ENCODE peak calls at places on chromosomes 13 and 19, in five cellular contexts. One of them, this sample, is unnamed.

GRCh38 chr13:25237083-25237482 is 50.2 kb downstream of the MTMR6 start:
- DNase-seq in CD4-positive, CD25-positive, alpha-beta regulatory T cell: no peak
- DNase-seq in activated CD4-positive, alpha-beta memory T cell treated with anti-CD3 and anti-CD28 coated beads for 36 hours: no peak
- DNase-seq in left ventricle myocardium inferior: no peak
- DNase-seq in thoracic aorta: no peak
- DNase-seq in this sample: no peak

GRCh38 chr19:53910170-53910518 is 1.1 kb downstream of the CACNG7 start:
- DNase-seq in CD4-positive, CD25-positive, alpha-beta regulatory T cell: no peak
- DNase-seq in activated CD4-positive, alpha-beta memory T cell treated with anti-CD3 and anti-CD28 coated beads for 36 hours: no peak
- DNase-seq in left ventricle myocardium inferior: no peak
- DNase-seq in thoracic aorta: no peak
- DNase-seq in this sample: no peak

GRCh38 chr19:38718747-38719543 is 25.3 kb downstream of the CAPN12 start:
- DNase-seq in CD4-positive, CD25-positive, alpha-beta regulatory T cell: no peak
- DNase-seq in activated CD4-positive, alpha-beta memory T cell treated with anti-CD3 and anti-CD28 coated beads for 36 hours: no peak
- DNase-seq in left ventricle myocardium inferior: peak; percentile 75
- DNase-seq in thoracic aorta: no peak
- DNase-seq in this sample: peak; percentile 74

GRCh38 chr19:7004313-7004931 is 16.8 kb downstream of the MBD3L2B start:
- DNase-seq in CD4-positive, CD25-positive, alpha-beta regulatory T cell: peak; percentile 54
- DNase-seq in activated CD4-positive, alpha-beta memory T cell treated with anti-CD3 and anti-CD28 coated beads for 36 hours: no peak
- DNase-seq in left ventricle myocardium inferior: no peak
- DNase-seq in thoracic aorta: no peak
- DNase-seq in this sample: peak; percentile 63

GRCh38 chr13:62207388-62207787 is 791.7 kb upstream of the PCDH20 start:
- DNase-seq in CD4-positive, CD25-positive, alpha-beta regulatory T cell: no peak
- DNase-seq in activated CD4-positive, alpha-beta memory T cell treated with anti-CD3 and anti-CD28 coated beads for 36 hours: no peak
- DNase-seq in left ventricle myocardium inferior: no peak
- DNase-seq in thoracic aorta: no peak
- DNase-seq in this sample: no peak

GRCh38 chr19:4183967-4184717 is 1.7 kb downstream of the ANKRD24 start:
- DNase-seq in CD4-positive, CD25-positive, alpha-beta regulatory T cell: no peak
- DNase-seq in activated CD4-positive, alpha-beta memory T cell treated with anti-CD3 and anti-CD28 coated beads for 36 hours: no peak
- DNase-seq in left ventricle myocardium inferior: no peak
- DNase-seq in thoracic aorta: no peak
- DNase-seq in this sample: no peak

GRCh38 chr13:35965226-35965927 is 165.8 kb downstream of the DCLK1 start:
- DNase-seq in CD4-positive, CD25-positive, alpha-beta regulatory T cell: no peak
- DNase-seq in activated CD4-positive, alpha-beta memory T cell treated with anti-CD3 and anti-CD28 coated beads for 36 hours: no peak
- DNase-seq in left ventricle myocardium inferior: no peak
- DNase-seq in thoracic aorta: no peak
- DNase-seq in this sample: no peak

GRCh38 chr13:48585456-48585840 is 52.6 kb upstream of the RCBTB2 start:
- DNase-seq in CD4-positive, CD25-positive, alpha-beta regulatory T cell: no peak
- DNase-seq in activated CD4-positive, alpha-beta memory T cell treated with anti-CD3 and anti-CD28 coated beads for 36 hours: no peak
- DNase-seq in left ventricle myocardium inferior: no peak
- DNase-seq in thoracic aorta: no peak
- DNase-seq in this sample: no peak

GRCh38 chr19:15379996-15380647 is 535 bp upstream of the AKAP8 start:
- DNase-seq in CD4-positive, CD25-positive, alpha-beta regulatory T cell: no peak
- DNase-seq in activated CD4-positive, alpha-beta memory T cell treated with anti-CD3 and anti-CD28 coated beads for 36 hours: peak; percentile 67
- DNase-seq in left ventricle myocardium inferior: peak; percentile 50
- DNase-seq in thoracic aorta: no peak
- DNase-seq in this sample: peak; percentile 45

GRCh38 chr19:2488942-2489731 is 13.2 kb downstream of the GADD45B start:
- DNase-seq in CD4-positive, CD25-positive, alpha-beta regulatory T cell: no peak
- DNase-seq in activated CD4-positive, alpha-beta memory T cell treated with anti-CD3 and anti-CD28 coated beads for 36 hours: no peak
- DNase-seq in left ventricle myocardium inferior: peak; percentile 62
- DNase-seq in thoracic aorta: no peak
- DNase-seq in this sample: no peak

GRCh38 chr13:112510002-112510780 is 77.8 kb downstream of the TUBGCP3 start:
- DNase-seq in CD4-positive, CD25-positive, alpha-beta regulatory T cell: no peak
- DNase-seq in activated CD4-positive, alpha-beta memory T cell treated with anti-CD3 and anti-CD28 coated beads for 36 hours: no peak
- DNase-seq in left ventricle myocardium inferior: no peak
- DNase-seq in thoracic aorta: no peak
- DNase-seq in this sample: peak; percentile 72

GRCh38 chr19:17733127-17733526 is 13.8 kb downstream of the MAP1S start:
- DNase-seq in CD4-positive, CD25-positive, alpha-beta regulatory T cell: no peak
- DNase-seq in activated CD4-positive, alpha-beta memory T cell treated with anti-CD3 and anti-CD28 coated beads for 36 hours: no peak
- DNase-seq in left ventricle myocardium inferior: no peak
- DNase-seq in thoracic aorta: no peak
- DNase-seq in this sample: no peak

GRCh38 chr13:31200636-31200970 is 828 bp downstream of the B3GLCT start:
- DNase-seq in CD4-positive, CD25-positive, alpha-beta regulatory T cell: no peak
- DNase-seq in activated CD4-positive, alpha-beta memory T cell treated with anti-CD3 and anti-CD28 coated beads for 36 hours: no peak
- DNase-seq in left ventricle myocardium inferior: peak; percentile 40
- DNase-seq in thoracic aorta: no peak
- DNase-seq in this sample: peak; percentile 64

GRCh38 chr13:93477238-93477637 is 250.6 kb downstream of the GPC6 start:
- DNase-seq in CD4-positive, CD25-positive, alpha-beta regulatory T cell: no peak
- DNase-seq in activated CD4-positive, alpha-beta memory T cell treated with anti-CD3 and anti-CD28 coated beads for 36 hours: no peak
- DNase-seq in left ventricle myocardium inferior: no peak
- DNase-seq in thoracic aorta: no peak
- DNase-seq in this sample: no peak

GRCh38 chr13:39516140-39516539 is 86.9 kb downstream of the LHFPL6 start:
- DNase-seq in CD4-positive, CD25-positive, alpha-beta regulatory T cell: no peak
- DNase-seq in activated CD4-positive, alpha-beta memory T cell treated with anti-CD3 and anti-CD28 coated beads for 36 hours: no peak
- DNase-seq in left ventricle myocardium inferior: no peak
- DNase-seq in thoracic aorta: no peak
- DNase-seq in this sample: no peak

GRCh38 chr19:29323046-29323971 is 110.4 kb upstream of the UQCRFS1 start:
- DNase-seq in CD4-positive, CD25-positive, alpha-beta regulatory T cell: no peak
- DNase-seq in activated CD4-positive, alpha-beta memory T cell treated with anti-CD3 and anti-CD28 coated beads for 36 hours: no peak
- DNase-seq in left ventricle myocardium inferior: no peak
- DNase-seq in thoracic aorta: no peak
- DNase-seq in this sample: no peak

GRCh38 chr19:14916848-14917247 is 24.4 kb upstream of the OR7C2 start:
- DNase-seq in CD4-positive, CD25-positive, alpha-beta regulatory T cell: no peak
- DNase-seq in activated CD4-positive, alpha-beta memory T cell treated with anti-CD3 and anti-CD28 coated beads for 36 hours: no peak
- DNase-seq in left ventricle myocardium inferior: no peak
- DNase-seq in thoracic aorta: no peak
- DNase-seq in this sample: no peak

GRCh38 chr13:55190996-55191395 is 1949.7 kb upstream of the PRR20A start:
- DNase-seq in CD4-positive, CD25-positive, alpha-beta regulatory T cell: no peak
- DNase-seq in activated CD4-positive, alpha-beta memory T cell treated with anti-CD3 and anti-CD28 coated beads for 36 hours: no peak
- DNase-seq in left ventricle myocardium inferior: no peak
- DNase-seq in thoracic aorta: no peak
- DNase-seq in this sample: no peak

GRCh38 chr19:41000310-41000737 is 9.2 kb downstream of the CYP2B6 start:
- DNase-seq in CD4-positive, CD25-positive, alpha-beta regulatory T cell: no peak
- DNase-seq in activated CD4-positive, alpha-beta memory T cell treated with anti-CD3 and anti-CD28 coated beads for 36 hours: peak; percentile 11
- DNase-seq in left ventricle myocardium inferior: no peak
- DNase-seq in thoracic aorta: no peak
- DNase-seq in this sample: no peak

GRCh38 chr19:1520203-1520780 is 3.6 kb upstream of the PLK5 start:
- DNase-seq in CD4-positive, CD25-positive, alpha-beta regulatory T cell: no peak
- DNase-seq in activated CD4-positive, alpha-beta memory T cell treated with anti-CD3 and anti-CD28 coated beads for 36 hours: no peak
- DNase-seq in left ventricle myocardium inferior: no peak
- DNase-seq in thoracic aorta: no peak
- DNase-seq in this sample: no peak

GRCh38 chr13:39942901-39943273 is 287.4 kb downstream of the COG6 start:
- DNase-seq in CD4-positive, CD25-positive, alpha-beta regulatory T cell: peak; percentile 69
- DNase-seq in activated CD4-positive, alpha-beta memory T cell treated with anti-CD3 and anti-CD28 coated beads for 36 hours: peak; percentile 78
- DNase-seq in left ventricle myocardium inferior: peak; percentile 46
- DNase-seq in thoracic aorta: no peak
- DNase-seq in this sample: peak; percentile 40

GRCh38 chr19:28581468-28581770 is 631.5 kb downstream of the UQCRFS1 start:
- DNase-seq in CD4-positive, CD25-positive, alpha-beta regulatory T cell: no peak
- DNase-seq in activated CD4-positive, alpha-beta memory T cell treated with anti-CD3 and anti-CD28 coated beads for 36 hours: no peak
- DNase-seq in left ventricle myocardium inferior: no peak
- DNase-seq in thoracic aorta: no peak
- DNase-seq in this sample: no peak

GRCh38 chr13:107867701-107868661 is 347.4 kb downstream of the LIG4 start:
- DNase-seq in CD4-positive, CD25-positive, alpha-beta regulatory T cell: no peak
- DNase-seq in activated CD4-positive, alpha-beta memory T cell treated with anti-CD3 and anti-CD28 coated beads for 36 hours: no peak
- DNase-seq in left ventricle myocardium inferior: no peak
- DNase-seq in thoracic aorta: no peak
- DNase-seq in this sample: peak; percentile 57

GRCh38 chr19:32674153-32674958 is 624 bp downstream of the ANKRD27 start:
- DNase-seq in CD4-positive, CD25-positive, alpha-beta regulatory T cell: no peak
- DNase-seq in activated CD4-positive, alpha-beta memory T cell treated with anti-CD3 and anti-CD28 coated beads for 36 hours: no peak
- DNase-seq in left ventricle myocardium inferior: no peak
- DNase-seq in thoracic aorta: no peak
- DNase-seq in this sample: no peak

GRCh38 chr19:3131168-3131567 is 4.7 kb upstream of the GNA15 start:
- DNase-seq in CD4-positive, CD25-positive, alpha-beta regulatory T cell: peak; percentile 33
- DNase-seq in activated CD4-positive, alpha-beta memory T cell treated with anti-CD3 and anti-CD28 coated beads for 36 hours: no peak
- DNase-seq in left ventricle myocardium inferior: no peak
- DNase-seq in thoracic aorta: no peak
- DNase-seq in this sample: no peak

GRCh38 chr19:42280761-42281174 is 11.7 kb downstream of the CIC start:
- DNase-seq in CD4-positive, CD25-positive, alpha-beta regulatory T cell: no peak
- DNase-seq in activated CD4-positive, alpha-beta memory T cell treated with anti-CD3 and anti-CD28 coated beads for 36 hours: peak; percentile 53
- DNase-seq in left ventricle myocardium inferior: no peak
- DNase-seq in thoracic aorta: no peak
- DNase-seq in this sample: no peak

GRCh38 chr13:113532156-113532806 is 41.8 kb upstream of the DCUN1D2 start:
- DNase-seq in CD4-positive, CD25-positive, alpha-beta regulatory T cell: no peak
- DNase-seq in activated CD4-positive, alpha-beta memory T cell treated with anti-CD3 and anti-CD28 coated beads for 36 hours: no peak
- DNase-seq in left ventricle myocardium inferior: peak; percentile 44
- DNase-seq in thoracic aorta: no peak
- DNase-seq in this sample: no peak

GRCh38 chr19:52961981-52962380 is 700 bp downstream of the ZNF816 start:
- DNase-seq in CD4-positive, CD25-positive, alpha-beta regulatory T cell: no peak
- DNase-seq in activated CD4-positive, alpha-beta memory T cell treated with anti-CD3 and anti-CD28 coated beads for 36 hours: no peak
- DNase-seq in left ventricle myocardium inferior: no peak
- DNase-seq in thoracic aorta: no peak
- DNase-seq in this sample: no peak

GRCh38 chr19:39131255-39131755 is 5.7 kb downstream of the PAK4 start:
- DNase-seq in CD4-positive, CD25-positive, alpha-beta regulatory T cell: no peak
- DNase-seq in activated CD4-positive, alpha-beta memory T cell treated with anti-CD3 and anti-CD28 coated beads for 36 hours: no peak
- DNase-seq in left ventricle myocardium inferior: peak; percentile 71
- DNase-seq in thoracic aorta: no peak
- DNase-seq in this sample: no peak

GRCh38 chr19:17931532-17932191 is 1.2 kb upstream of the CCDC124 start:
- DNase-seq in CD4-positive, CD25-positive, alpha-beta regulatory T cell: no peak
- DNase-seq in activated CD4-positive, alpha-beta memory T cell treated with anti-CD3 and anti-CD28 coated beads for 36 hours: peak; percentile 20
- DNase-seq in left ventricle myocardium inferior: no peak
- DNase-seq in thoracic aorta: no peak
- DNase-seq in this sample: no peak

GRCh38 chr13:107770541-107770940 is 444.8 kb downstream of the LIG4 start:
- DNase-seq in CD4-positive, CD25-positive, alpha-beta regulatory T cell: no peak
- DNase-seq in activated CD4-positive, alpha-beta memory T cell treated with anti-CD3 and anti-CD28 coated beads for 36 hours: no peak
- DNase-seq in left ventricle myocardium inferior: no peak
- DNase-seq in thoracic aorta: no peak
- DNase-seq in this sample: no peak

GRCh38 chr13:105069106-105069505 is 1466.4 kb downstream of the EFNB2 start:
- DNase-seq in CD4-positive, CD25-positive, alpha-beta regulatory T cell: no peak
- DNase-seq in activated CD4-positive, alpha-beta memory T cell treated with anti-CD3 and anti-CD28 coated beads for 36 hours: no peak
- DNase-seq in left ventricle myocardium inferior: no peak
- DNase-seq in thoracic aorta: no peak
- DNase-seq in this sample: no peak

GRCh38 chr19:14085309-14085995 is at the start of gene C19orf67:
- DNase-seq in CD4-positive, CD25-positive, alpha-beta regulatory T cell: no peak
- DNase-seq in activated CD4-positive, alpha-beta memory T cell treated with anti-CD3 and anti-CD28 coated beads for 36 hours: no peak
- DNase-seq in left ventricle myocardium inferior: no peak
- DNase-seq in thoracic aorta: no peak
- DNase-seq in this sample: no peak